ENCODE peak calls at places on chromosome 18, in four cellular contexts. F is GM19239; L is T-helper 9 cell; Y is activated CD4-positive, alpha-beta T cell treated with anti-CD3 and anti-CD28 coated beads, Interleukin-2, amount 50 U/mL, for 48 hours. Z is an unnamed sample.

GRCh38 chr18:7946724-7947377 is 379.7 kb downstream of the PTPRM start:
- DNase-seq in L (no peak), F (no peak), Y (no peak), Z (no peak)

GRCh38 chr18:46892842-46893241 is 24.5 kb downstream of the PIAS2 start:
- DNase-seq in F (no peak), L (no peak), Y (no peak), Z (no peak)

GRCh38 chr18:63166142-63166541 is 153.4 kb downstream of the BCL2 start:
- DNase-seq in F (no peak), Y (no peak), L (no peak), Z (no peak)

GRCh38 chr18:6487968-6488367 is 73.3 kb upstream of the L3MBTL4 start:
- DNase-seq in L (no peak), Y (no peak), F (no peak), Z (no peak)

GRCh38 chr18:78999939-79000338 is 20.3 kb downstream of the SALL3 start:
- DNase-seq in L (no peak), F (no peak), Y (no peak), Z (no peak)

GRCh38 chr18:56903686-56904085 is 243.2 kb upstream of the BOD1L2 start:
- DNase-seq in L (no peak), F (no peak), Y (no peak), Z (no peak)

GRCh38 chr18:354003-354402 is 86.2 kb upstream of the THOC1 start:
- DNase-seq in F (no peak), L (no peak), Y (no peak), Z (no peak)

GRCh38 chr18:62485684-62486083 is 37.1 kb upstream of the ZCCHC2 start:
- DNase-seq in L (no peak), Y (peak; percentile 17), F (no peak), Z (no peak)

GRCh38 chr18:58558514-58558913 is 70.4 kb downstream of the ALPK2 start:
- DNase-seq in Y (no peak), F (no peak), L (no peak), Z (no peak)

Z was measured in activated CD4-positive, alpha-beta memory T cell treated with anti-CD3 and anti-CD28 coated beads, Interleukin-2, amount 10 ng/mL, durations not matched to agents 7 days and 5 days.